ENCODE peak calls at places on chromosome 4, in eight cellular contexts. Q is AG04450; P is stimulated activated CD4-positive, alpha-beta T cell treated with anti-CD3 and anti-CD28 coated beads, Interleukin-2, amount 100 ng/mL, for 24 hours; G is CD4-positive, alpha-beta T cell; N is transverse colon; D is fibroblast of pulmonary artery; Z is NCI-H2171 treated with DMSO at 0.1 percent for 48 hours; F is posterior vena cava. X is an unnamed sample.

GRCh38 chr4:38163216-38164006 is 203.2 kb downstream of the PTTG2 start:
- DNase-seq in D (peak), Z (no peak), F (no peak), P (no peak), N (no peak), Q (no peak), G (no peak), X (no peak)

GRCh38 chr4:42673084-42673429 is 16.2 kb upstream of the ATP8A1 start:
- DNase-seq in G (no peak), F (no peak), Z (no peak), N (no peak), P (no peak), Q (no peak), D (peak), X (no peak)

GRCh38 chr4:69044247-69044646 is 52.0 kb upstream of the UGT2B7 start:
- DNase-seq in P (no peak), G (no peak), N (no peak), D (peak), Z (no peak), Q (no peak), F (no peak), X (no peak)

GRCh38 chr4:15833801-15834200 is 55.7 kb downstream of the CD38 start:
- DNase-seq in P (no peak), Z (no peak), N (no peak), Q (no peak), D (no peak), F (no peak), G (no peak), X (no peak)

GRCh38 chr4:108172231-108172779 is 3.6 kb upstream of the LEF1 start:
- DNase-seq in D (no peak), N (peak), Z (no peak), P (no peak), G (no peak), Q (no peak), F (no peak), X (peak)

GRCh38 chr4:26028793-26029511 is 114.9 kb downstream of the SMIM20 start:
- DNase-seq in N (peak), Q (peak), G (peak), Z (no peak), P (peak), D (peak), F (peak), X (peak)

GRCh38 chr4:53113433-53114215 is 251.5 kb downstream of the RASL11B start:
- DNase-seq in P (no peak), D (no peak), Z (no peak), G (no peak), F (no peak), Q (no peak), N (no peak), X (no peak)

GRCh38 chr4:40251366-40251765 is 54.5 kb downstream of the RHOH start:
- DNase-seq in F (no peak), Q (no peak), P (no peak), Z (no peak), G (no peak), N (no peak), D (no peak), X (no peak)

GRCh38 chr4:108561086-108561485 is 59.3 kb upstream of the RPL34 start:
- DNase-seq in F (no peak), G (no peak), P (no peak), N (no peak), Q (no peak), Z (no peak), D (peak), X (no peak)

GRCh38 chr4:159446266-159446976 is 343.5 kb downstream of the RAPGEF2 start:
- DNase-seq in D (peak), G (no peak), F (no peak), P (peak), Z (peak), Q (peak), N (peak), X (peak)

X was measured in progenitor cell of endocrine pancreas.